ENCODE peak calls at places on chromosome 4, in six cellular contexts. K, Y, E, L, T and M are unnamed samples.

GRCh38 chr4:76702440-76703122 is 195.4 kb downstream of the SOWAHB start:
- DNase-seq in E (no peak), L (no peak), T (no peak), K (no peak), Y (no peak), M (no peak)

GRCh38 chr4:136650541-136651277 is 881.6 kb downstream of the PCDH18 start:
- DNase-seq in L (no peak), Y (peak; percentile 19), E (no peak), T (no peak), K (peak; percentile 62), M (no peak)

GRCh38 chr4:133464311-133464710 is 315.2 kb downstream of the PCDH10 start:
- DNase-seq in T (no peak), E (no peak), Y (no peak), K (no peak), L (no peak), M (no peak)

GRCh38 chr4:58603951-58604350 is 1493.8 kb upstream of the IGFBP7 start:
- DNase-seq in Y (no peak), K (no peak), L (no peak), E (no peak), T (no peak), M (no peak)

GRCh38 chr4:79141530-79141929 is 184.3 kb downstream of the NAA11 start:
- DNase-seq in T (peak; percentile 68), Y (peak; percentile 17), L (peak; percentile 27), K (peak; percentile 1), E (peak; percentile 9), M (no peak)

GRCh38 chr4:84897516-84897915 is 69.0 kb downstream of the WDFY3 start:
- DNase-seq in E (no peak), Y (no peak), L (no peak), T (no peak), K (no peak), M (no peak)

GRCh38 chr4:52750819-52751348 is 341 bp downstream of the ERVMER34-1 start:
- DNase-seq in E (peak; percentile 1), L (no peak), T (peak; percentile 53), K (no peak), Y (no peak), M (peak; percentile 62)

GRCh38 chr4:15130441-15130840 is 128.2 kb downstream of the CPEB2 start:
- DNase-seq in K (no peak), E (no peak), Y (no peak), T (no peak), L (no peak), M (no peak)

GRCh38 chr4:119726505-119726904 is 97.9 kb upstream of the PDE5A start:
- DNase-seq in Y (no peak), T (no peak), K (peak; percentile 34), L (no peak), E (no peak), M (no peak)

GRCh38 chr4:22474636-22475310 is 41.1 kb downstream of the ADGRA3 start:
- DNase-seq in L (no peak), E (no peak), Y (peak; percentile 33), K (peak; percentile 77), T (no peak), M (no peak)

GRCh38 chr4:99722006-99722405 is 64.4 kb upstream of the C4orf54 start:
- DNase-seq in Y (no peak), E (no peak), K (no peak), T (no peak), L (no peak), M (no peak)

GRCh38 chr4:103197765-103198110 is 405 bp downstream of the CENPE start:
- DNase-seq in T (no peak), K (no peak), Y (no peak), L (no peak), E (no peak), M (no peak)

GRCh38 chr4:132332932-132333722 is 816.0 kb upstream of the PCDH10 start:
- DNase-seq in T (no peak), K (no peak), L (no peak), E (no peak), Y (peak; percentile 73), M (peak; percentile 40)

GRCh38 chr4:181677203-181677602 is 566.0 kb upstream of the TENM3 start:
- DNase-seq in Y (no peak), K (peak; percentile 25), L (no peak), T (no peak), E (no peak), M (no peak)

GRCh38 chr4:181674315-181674714 is 568.9 kb upstream of the TENM3 start:
- DNase-seq in K (peak; percentile 62), T (no peak), L (no peak), E (no peak), Y (no peak), M (peak; percentile 62)

GRCh38 chr4:181679754-181680153 is 563.4 kb upstream of the TENM3 start:
- DNase-seq in L (no peak), K (no peak), Y (no peak), T (no peak), E (no peak), M (no peak)

GRCh38 chr4:181677621-181678020 is 565.6 kb upstream of the TENM3 start:
- DNase-seq in K (no peak), E (no peak), L (no peak), Y (no peak), T (no peak), M (no peak)

DNA sequence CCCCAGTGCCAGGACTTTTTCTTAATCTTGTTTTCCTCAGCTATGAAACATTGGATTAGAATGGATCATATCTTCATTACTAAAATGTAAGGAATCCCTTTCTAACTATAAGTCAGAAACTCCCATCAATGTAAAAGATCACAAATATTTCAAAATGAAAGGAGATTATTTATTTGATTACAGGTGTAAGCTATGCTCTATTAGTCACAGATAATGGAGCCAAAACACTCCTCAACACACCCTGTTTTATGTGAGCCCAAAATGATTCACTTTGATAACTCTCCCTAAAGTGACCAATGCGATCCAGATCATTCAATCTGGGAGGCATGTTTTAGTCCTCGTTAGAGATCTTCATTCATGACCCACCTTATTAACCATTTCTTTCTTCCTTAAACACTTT is 566.7 kb upstream of the TENM3 start:
- DNase-seq in L (no peak), T (no peak), Y (no peak), E (no peak), K (no peak), M (peak; percentile 74)
- H3K14ac ChIP-seq in L (no peak overlapping the region), T (no peak overlapping the region), Y (no peak overlapping the region), E (no peak overlapping the region), K (no peak overlapping the region), M (no peak overlapping the region)

GRCh38 chr4:174494731-174495130 is 27.6 kb downstream of the HPGD start:
- DNase-seq in E (no peak), L (peak; percentile 18), T (no peak), Y (no peak), K (no peak), M (peak; percentile 36)
- H2BK120ac ChIP-seq in E (no peak overlapping the region), L (no peak overlapping the region), T (no peak overlapping the region), Y (no peak overlapping the region), K (no peak overlapping the region), M (no peak overlapping the region)

DNA sequence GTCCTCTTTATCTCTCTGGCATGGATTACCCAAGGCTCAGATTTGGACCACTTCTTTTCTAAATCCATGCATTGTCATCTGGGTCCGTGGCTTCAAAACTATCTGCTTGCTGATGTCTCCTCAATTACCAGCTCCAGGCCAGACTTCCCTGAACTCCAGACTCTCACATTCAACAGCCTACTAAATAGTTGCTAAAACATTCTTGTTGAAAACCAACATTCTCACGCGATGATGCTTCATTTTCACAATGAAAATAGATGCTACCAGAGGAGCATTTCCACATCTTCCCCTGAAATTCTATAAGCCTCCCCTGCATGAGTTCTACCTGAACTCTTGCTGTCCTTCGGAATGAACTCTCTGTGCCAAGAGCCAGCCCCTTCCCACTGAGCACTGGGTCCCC is 5.2 kb upstream of the TLR6 start:
- DNase-seq in T (no peak), E (no peak), K (no peak), L (no peak), Y (no peak), M (peak; percentile 61)
- H3K14ac ChIP-seq in T (no peak overlapping the region), E (no peak overlapping the region), K (no peak overlapping the region), L (no peak overlapping the region), Y (no peak overlapping the region), M (no peak overlapping the region)

GRCh38 chr4:145732895-145733880 is 53.2 kb downstream of the C4orf51 start:
- DNase-seq in Y (peak; percentile 94), E (peak; percentile 78), L (peak; percentile 88), T (peak; percentile 94), K (peak; percentile 89), M (peak; percentile 85)
- H2BK120ac ChIP-seq in Y (peak overlapping the region; percentile 97), E (no peak overlapping the region), L (peak overlapping the region; percentile 29), T (no peak overlapping the region), K (peak overlapping the region; percentile 98), M (peak overlapping the region; percentile 98)

DNA sequence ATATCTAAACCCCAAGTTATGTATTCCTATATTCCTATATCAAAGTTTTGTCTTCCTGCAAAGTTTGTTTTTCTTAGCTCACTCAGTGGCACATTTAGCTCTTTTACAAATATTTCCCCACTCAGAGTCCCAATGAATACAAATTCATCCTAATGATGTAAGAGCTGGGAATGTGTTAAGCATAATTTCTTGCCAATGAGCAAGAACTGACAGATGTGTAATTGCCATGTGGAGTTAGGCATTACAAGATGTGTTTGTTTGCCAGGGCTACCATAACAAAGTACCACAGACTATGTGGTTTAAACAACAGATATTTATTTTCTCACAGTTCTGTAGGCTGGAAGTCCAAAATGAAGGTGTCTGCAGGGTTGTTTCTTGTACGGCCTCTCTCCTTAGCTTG is 302.1 kb downstream of the KCTD8 start:
- DNase-seq in Y (no peak), K (no peak), T (no peak), L (no peak), E (no peak), M (no peak)
- H3K14ac ChIP-seq in Y (no peak overlapping the region), K (no peak overlapping the region), T (no peak overlapping the region), L (no peak overlapping the region), E (no peak overlapping the region), M (no peak overlapping the region)

DNA sequence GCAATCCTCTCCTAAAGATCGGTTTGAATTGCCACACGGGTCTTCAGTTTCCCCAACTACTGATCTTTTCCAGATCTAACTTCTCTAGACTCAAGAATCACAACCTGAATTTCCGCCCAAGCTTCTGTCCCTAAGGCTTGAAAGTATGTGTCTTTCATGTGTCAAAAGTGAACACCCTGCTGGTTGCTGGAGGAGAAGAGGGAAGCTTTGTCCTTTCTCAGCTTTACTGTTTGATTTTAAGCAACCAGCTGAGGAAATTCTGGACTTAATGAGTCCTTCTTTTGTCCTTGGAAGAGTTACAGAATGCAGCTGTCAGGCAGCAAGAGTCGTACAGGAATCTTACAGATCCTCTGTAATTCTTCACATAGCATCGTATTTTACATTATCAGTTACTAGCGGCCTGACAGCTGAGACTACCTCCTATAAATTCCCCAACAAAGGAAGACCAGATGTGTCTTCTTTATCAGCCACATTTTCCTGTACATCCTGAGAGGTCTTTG is 93.7 kb downstream of the INPP4B start:
- DNase-seq in T (no peak), L (no peak), Y (no peak), E (no peak), K (no peak), M (no peak)
- H2BK120ac ChIP-seq in T (no peak overlapping the region), L (no peak overlapping the region), Y (no peak overlapping the region), E (no peak overlapping the region), K (no peak overlapping the region), M (no peak overlapping the region)

DNA sequence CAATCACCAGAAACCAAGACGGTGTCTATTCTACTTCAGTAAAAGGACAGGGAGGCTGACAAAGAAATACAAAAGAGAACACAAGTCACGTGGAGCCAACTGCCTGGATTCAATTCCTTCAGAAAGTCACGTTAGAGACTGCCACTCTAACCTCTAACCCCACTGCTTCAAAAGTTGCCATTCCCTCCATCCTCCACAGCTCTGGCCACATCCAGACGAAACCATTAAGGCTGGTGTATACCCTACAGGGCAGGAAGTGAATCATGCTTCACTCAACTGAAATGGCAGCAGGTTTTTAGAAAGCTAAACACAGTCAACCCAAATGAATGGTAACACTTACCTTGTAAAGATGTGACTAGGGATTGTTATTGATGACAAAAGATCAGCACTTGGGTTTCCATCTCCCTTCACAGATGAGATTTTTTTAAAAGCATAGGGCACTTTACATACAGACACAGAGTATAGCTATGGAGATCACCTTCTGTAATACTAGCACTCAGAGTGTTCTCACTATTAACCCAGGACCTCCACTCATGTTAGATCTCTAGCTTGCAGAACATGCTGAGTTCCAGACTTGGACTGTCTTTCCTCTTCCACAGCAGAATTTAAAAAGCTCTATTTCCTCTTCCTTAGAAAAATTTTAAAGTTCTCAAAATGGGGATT is 37.4 kb downstream of the MAML3 start:
- DNase-seq in Y (peak; percentile 50), E (no peak), K (peak; percentile 54), T (no peak), L (no peak), M (no peak)
- H3K14ac ChIP-seq in Y (no peak overlapping the region), E (no peak overlapping the region), K (peak overlapping the region; percentile 61), T (no peak overlapping the region), L (no peak overlapping the region), M (no peak overlapping the region)